ENCODE peak calls at places on chromosome 3, in four cellular contexts. One of them, this sample, is unnamed.

GRCh38 chr3:170467007-170467406 is 48.3 kb downstream of the CLDN11 start:
- DNase-seq in breast epithelium: no peak
- DNase-seq in stomach: no peak
- DNase-seq in H1: no peak
- DNase-seq in this sample: no peak

GRCh38 chr3:194773216-194773615 is 87.5 kb downstream of the FAM43A start:
- DNase-seq in breast epithelium: no peak
- DNase-seq in stomach: no peak
- DNase-seq in H1: no peak
- DNase-seq in this sample: peak; percentile 79

GRCh38 chr3:44355634-44356033 is 17.1 kb downstream of the TCAIM start:
- DNase-seq in breast epithelium: no peak
- DNase-seq in H1: no peak
- DNase-seq in stomach: no peak
- DNase-seq in this sample: no peak

GRCh38 chr3:9704343-9705322 is 1.0 kb downstream of the CPNE9 start:
- DNase-seq in H1: peak; percentile 90
- DNase-seq in breast epithelium: no peak
- DNase-seq in stomach: peak; percentile 28
- DNase-seq in this sample: no peak

GRCh38 chr3:150249776-150250175 is 158.3 kb upstream of the TSC22D2 start:
- DNase-seq in breast epithelium: no peak
- DNase-seq in H1: no peak
- DNase-seq in stomach: no peak
- DNase-seq in this sample: no peak

GRCh38 chr3:1275495-1275894 is 182.7 kb downstream of the CNTN6 start:
- DNase-seq in breast epithelium: no peak
- DNase-seq in H1: no peak
- DNase-seq in stomach: no peak
- DNase-seq in this sample: no peak

GRCh38 chr3:182562274-182562673 is 231.0 kb upstream of the ATP11B start:
- DNase-seq in H1: no peak
- DNase-seq in stomach: no peak
- DNase-seq in breast epithelium: no peak
- DNase-seq in this sample: no peak

GRCh38 chr3:128703561-128703960 is 22.4 kb upstream of the RAB7A start:
- DNase-seq in H1: no peak
- DNase-seq in breast epithelium: no peak
- DNase-seq in stomach: no peak
- DNase-seq in this sample: no peak

GRCh38 chr3:112097378-112097777 is 11.2 kb downstream of the C3orf52 start:
- DNase-seq in stomach: peak; percentile 51
- DNase-seq in H1: no peak
- DNase-seq in breast epithelium: no peak
- DNase-seq in this sample: no peak

GRCh38 chr3:125651246-125651645 is 55.9 kb upstream of the OSBPL11 start:
- DNase-seq in breast epithelium: no peak
- DNase-seq in H1: no peak
- DNase-seq in stomach: no peak
- DNase-seq in this sample: no peak

GRCh38 chr3:99760602-99761001 is 57.1 kb upstream of the CMSS1 start:
- DNase-seq in breast epithelium: no peak
- DNase-seq in stomach: no peak
- DNase-seq in H1: no peak
- DNase-seq in this sample: no peak

GRCh38 chr3:187740446-187741399 is 4.5 kb downstream of the BCL6 start:
- DNase-seq in breast epithelium: peak; percentile 81
- DNase-seq in stomach: peak; percentile 69
- DNase-seq in H1: no peak
- DNase-seq in this sample: peak; percentile 88

GRCh38 chr3:13824521-13825316 is 55.2 kb downstream of the WNT7A start:
- DNase-seq in stomach: no peak
- DNase-seq in H1: no peak
- DNase-seq in breast epithelium: no peak
- DNase-seq in this sample: peak; percentile 38

GRCh38 chr3:47016934-47017435 is 37.5 kb downstream of the NBEAL2 start:
- DNase-seq in H1: no peak
- DNase-seq in breast epithelium: no peak
- DNase-seq in stomach: no peak
- DNase-seq in this sample: no peak

GRCh38 chr3:30586806-30587486 is 19.5 kb upstream of the TGFBR2 start:
- DNase-seq in stomach: no peak
- DNase-seq in breast epithelium: no peak
- DNase-seq in H1: no peak
- DNase-seq in this sample: no peak

GRCh38 chr3:19432679-19433078 is 284.4 kb downstream of the KCNH8 start:
- DNase-seq in H1: no peak
- DNase-seq in stomach: no peak
- DNase-seq in breast epithelium: no peak
- DNase-seq in this sample: no peak

GRCh38 chr3:39154323-39155021 is 1.1 kb upstream of the CSRNP1 start:
- DNase-seq in stomach: no peak
- DNase-seq in breast epithelium: no peak
- DNase-seq in H1: peak; percentile 85
- DNase-seq in this sample: peak; percentile 71

GRCh38 chr3:71584216-71585061 is 911 bp upstream of the FOXP1 start:
- DNase-seq in stomach: peak; percentile 31
- DNase-seq in H1: no peak
- DNase-seq in breast epithelium: peak; percentile 52
- DNase-seq in this sample: peak; percentile 82

GRCh38 chr3:21356402-21356801 is 394.6 kb downstream of the ZNF385D start:
- DNase-seq in stomach: no peak
- DNase-seq in H1: no peak
- DNase-seq in breast epithelium: no peak
- DNase-seq in this sample: no peak

GRCh38 chr3:113897373-113897777 is 50.4 kb upstream of the ZDHHC23 start:
- DNase-seq in H1: no peak
- DNase-seq in stomach: no peak
- DNase-seq in breast epithelium: no peak
- DNase-seq in this sample: no peak

GRCh38 chr3:118803096-118803476 is 231.6 kb downstream of the IGSF11 start:
- DNase-seq in H1: no peak
- DNase-seq in stomach: no peak
- DNase-seq in breast epithelium: no peak
- DNase-seq in this sample: no peak

GRCh38 chr3:110027446-110027845 is 690.1 kb upstream of the DPPA4 start:
- DNase-seq in breast epithelium: no peak
- DNase-seq in stomach: no peak
- DNase-seq in H1: no peak
- DNase-seq in this sample: no peak

GRCh38 chr3:184289426-184289938 is 9.6 kb upstream of the PSMD2 start:
- DNase-seq in stomach: peak; percentile 59
- DNase-seq in breast epithelium: no peak
- DNase-seq in H1: peak; percentile 57
- DNase-seq in this sample: no peak

GRCh38 chr3:106212658-106213222 is 343.9 kb upstream of the CBLB start:
- DNase-seq in breast epithelium: no peak
- DNase-seq in stomach: no peak
- DNase-seq in H1: no peak
- DNase-seq in this sample: no peak

GRCh38 chr3:85161544-85161943 is 202.8 kb downstream of the CADM2 start:
- DNase-seq in H1: no peak
- DNase-seq in stomach: no peak
- DNase-seq in breast epithelium: no peak
- DNase-seq in this sample: no peak

GRCh38 chr3:43171770-43172169 is 65.9 kb upstream of the POMGNT2 start:
- DNase-seq in H1: no peak
- DNase-seq in stomach: no peak
- DNase-seq in breast epithelium: no peak
- DNase-seq in this sample: no peak

GRCh38 chr3:171311784-171312183 is 148.4 kb downstream of the TNIK start:
- DNase-seq in breast epithelium: no peak
- DNase-seq in H1: no peak
- DNase-seq in stomach: no peak
- DNase-seq in this sample: no peak

GRCh38 chr3:139317660-139318430 is 26.0 kb upstream of the MRPS22 start:
- DNase-seq in breast epithelium: no peak
- DNase-seq in stomach: no peak
- DNase-seq in H1: no peak
- DNase-seq in this sample: peak; percentile 48

GRCh38 chr3:15616053-15616452 is 14.5 kb downstream of the BTD start:
- DNase-seq in stomach: no peak
- DNase-seq in H1: no peak
- DNase-seq in breast epithelium: no peak
- DNase-seq in this sample: no peak

GRCh38 chr3:169458323-169458722 is 205.2 kb downstream of the MECOM start:
- DNase-seq in breast epithelium: no peak
- DNase-seq in stomach: no peak
- DNase-seq in H1: no peak
- DNase-seq in this sample: no peak

GRCh38 chr3:154334973-154335420 is 10.7 kb upstream of the DHX36 start:
- DNase-seq in breast epithelium: no peak
- DNase-seq in H1: no peak
- DNase-seq in stomach: no peak
- DNase-seq in this sample: no peak
- TF ChIP-seq CTCF in breast epithelium: no peak
- TF ChIP-seq CTCF in H1: peak; percentile 11
- TF ChIP-seq CTCF in stomach: no peak
- TF ChIP-seq CTCF in this sample: peak; percentile 22

GRCh38 chr3:40990062-40990456 is 209.2 kb upstream of the CTNNB1 start:
- DNase-seq in breast epithelium: no peak
- DNase-seq in stomach: no peak
- DNase-seq in H1: no peak
- DNase-seq in this sample: no peak
- TF ChIP-seq POLR2AphosphoS5 in breast epithelium: no peak
- TF ChIP-seq POLR2AphosphoS5 in stomach: no peak
- TF ChIP-seq POLR2AphosphoS5 in H1: no peak
- TF ChIP-seq POLR2AphosphoS5 in this sample: no peak

DNA sequence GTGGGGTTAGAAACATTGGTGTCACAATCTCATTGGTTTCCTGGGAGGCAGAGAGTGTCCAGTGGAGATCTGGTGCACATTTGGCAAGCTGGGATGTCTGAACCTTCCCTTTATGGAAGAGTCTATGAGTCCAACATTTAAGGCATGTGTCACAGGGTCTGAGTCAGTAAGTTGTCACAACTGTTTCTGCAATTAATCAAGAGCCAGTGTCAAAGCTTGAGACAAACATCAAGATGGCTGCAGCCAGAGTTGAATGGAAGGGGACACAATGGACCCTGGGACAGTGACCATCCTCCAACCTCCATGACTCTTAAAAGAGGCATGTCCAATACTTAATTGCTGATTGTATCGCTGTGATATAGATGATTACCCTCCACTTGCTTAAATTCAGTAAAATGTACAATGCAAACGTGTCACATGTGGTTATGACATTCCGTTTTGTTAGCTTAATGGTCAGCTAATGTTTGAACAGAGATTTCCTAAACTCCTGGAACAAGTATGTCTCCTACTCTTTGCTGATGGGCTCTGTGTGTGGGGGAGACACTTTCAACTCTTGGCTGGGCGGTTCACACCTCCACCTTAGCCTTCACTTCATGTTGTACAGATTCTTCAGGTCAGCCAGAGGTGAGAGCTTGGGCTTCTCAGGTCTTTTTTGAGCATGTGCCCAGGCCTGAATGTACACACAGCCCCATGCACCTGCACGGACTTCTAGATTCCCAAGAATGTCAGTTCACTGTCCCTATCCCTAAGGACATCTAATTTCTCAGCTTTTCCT is 79.9 kb upstream of the PRR23E start:
- DNase-seq in H1: no peak
- DNase-seq in breast epithelium: no peak
- DNase-seq in stomach: no peak
- DNase-seq in this sample: peak; percentile 21
- TF ChIP-seq CTCF in H1: no peak
- TF ChIP-seq CTCF in breast epithelium: no peak
- TF ChIP-seq CTCF in stomach: no peak
- TF ChIP-seq CTCF in this sample: no peak

GRCh38 chr3:29525254-29525881 is 244.5 kb downstream of the RBMS3 start:
- DNase-seq in H1: no peak
- DNase-seq in stomach: peak; percentile 55
- DNase-seq in breast epithelium: no peak
- DNase-seq in this sample: peak; percentile 83
- TF ChIP-seq POLR2AphosphoS5 in H1: no peak
- TF ChIP-seq POLR2AphosphoS5 in stomach: peak; percentile 78
- TF ChIP-seq POLR2AphosphoS5 in breast epithelium: peak; percentile 37
- TF ChIP-seq POLR2AphosphoS5 in this sample: peak; percentile 35

DNA sequence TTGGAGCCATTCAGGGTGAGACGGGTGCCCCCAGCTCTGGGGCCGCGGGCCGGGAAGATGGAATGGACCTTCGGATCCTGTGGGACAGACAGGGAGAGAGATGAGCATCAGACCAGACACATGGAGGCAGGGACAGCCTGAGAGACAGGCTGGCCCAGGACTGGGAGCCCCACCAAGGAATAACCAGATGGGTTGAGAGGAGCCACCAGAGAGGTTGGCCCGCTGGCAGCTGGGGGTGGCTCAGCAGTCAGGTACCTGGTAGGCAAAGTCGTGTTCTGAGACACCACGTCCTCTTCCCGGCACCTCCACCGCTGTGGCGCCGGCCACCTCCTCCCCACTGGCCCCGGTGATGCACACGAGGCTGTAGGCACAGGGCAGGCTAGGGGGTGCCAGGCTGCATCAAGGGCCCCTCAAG is 13.8 kb downstream of the PLXNB1 start:
- DNase-seq in H1: no peak
- DNase-seq in breast epithelium: no peak
- DNase-seq in stomach: no peak
- DNase-seq in this sample: no peak
- TF ChIP-seq CTCF in H1: no peak
- TF ChIP-seq CTCF in breast epithelium: no peak
- TF ChIP-seq CTCF in stomach: no peak
- TF ChIP-seq CTCF in this sample: no peak